ENCODE peak calls at places on chromosomes 11 and 22, in four cellular contexts. One of them, this sample, is unnamed.
A peak's percentile ranks its signal among the peaks of the same experiment; 100 is the strongest.

GRCh38 chr22:28718044-28718443 is 23.6 kb downstream of the CHEK2 start:
- DNase-seq in PC-3: no peak
- DNase-seq in HepG2: no peak
- DNase-seq in GM23338: no peak
- DNase-seq in this sample: no peak

GRCh38 chr11:1146311-1146864 is 11.4 kb upstream of the MUC5AC start:
- DNase-seq in PC-3: no peak
- DNase-seq in HepG2: no peak
- DNase-seq in GM23338: no peak
- DNase-seq in this sample: no peak

GRCh38 chr11:130066338-130066737 is 3.4 kb upstream of the APLP2 start:
- DNase-seq in PC-3: no peak
- DNase-seq in HepG2: no peak
- DNase-seq in GM23338: no peak
- DNase-seq in this sample: no peak

GRCh38 chr11:45266693-45267451 is 19.3 kb downstream of the SYT13 start:
- DNase-seq in PC-3: no peak
- DNase-seq in HepG2: peak; percentile 5
- DNase-seq in GM23338: peak; percentile 87
- DNase-seq in this sample: peak; percentile 27

GRCh38 chr11:74572349-74572748 is 20.0 kb upstream of the POLD3 start:
- DNase-seq in PC-3: peak; percentile 51
- DNase-seq in HepG2: no peak
- DNase-seq in GM23338: no peak
- DNase-seq in this sample: no peak

GRCh38 chr22:24068717-24069116 is 57.6 kb downstream of the CABIN1 start:
- DNase-seq in PC-3: no peak
- DNase-seq in HepG2: no peak
- DNase-seq in GM23338: no peak
- DNase-seq in this sample: no peak

GRCh38 chr11:19060629-19061028 is at the start of gene MRGPRX2:
- DNase-seq in PC-3: no peak
- DNase-seq in HepG2: no peak
- DNase-seq in GM23338: no peak
- DNase-seq in this sample: no peak

GRCh38 chr22:44956835-44957234 is 53.0 kb downstream of the PHF21B start:
- DNase-seq in PC-3: no peak
- DNase-seq in HepG2: no peak
- DNase-seq in GM23338: peak; percentile 49
- DNase-seq in this sample: no peak

GRCh38 chr22:43152355-43153071 is 1.2 kb downstream of the TSPO start:
- DNase-seq in PC-3: peak; percentile 68
- DNase-seq in HepG2: no peak
- DNase-seq in GM23338: no peak
- DNase-seq in this sample: peak; percentile 52

GRCh38 chr22:19179472-19180048 is 1.0 kb upstream of the SLC25A1 start:
- DNase-seq in PC-3: peak; percentile 69
- DNase-seq in HepG2: peak; percentile 66
- DNase-seq in GM23338: peak; percentile 89
- DNase-seq in this sample: peak; percentile 37

GRCh38 chr11:130487390-130488186 is 39.1 kb downstream of the ADAMTS15 start:
- DNase-seq in PC-3: no peak
- DNase-seq in HepG2: peak; percentile 39
- DNase-seq in GM23338: no peak
- DNase-seq in this sample: no peak

GRCh38 chr11:44625759-44626523 is 60.5 kb downstream of the CD82 start:
- DNase-seq in PC-3: no peak
- DNase-seq in HepG2: no peak
- DNase-seq in GM23338: no peak
- DNase-seq in this sample: peak; percentile 5

GRCh38 chr22:29475550-29475949 is 4.5 kb upstream of the NEFH start:
- DNase-seq in PC-3: no peak
- DNase-seq in HepG2: no peak
- DNase-seq in GM23338: no peak
- DNase-seq in this sample: peak; percentile 7

GRCh38 chr11:119389611-119390254 is 8.2 kb upstream of the USP2 start:
- DNase-seq in PC-3: peak; percentile 61
- DNase-seq in HepG2: no peak
- DNase-seq in GM23338: peak; percentile 87
- DNase-seq in this sample: peak; percentile 24

GRCh38 chr22:44535362-44536095 is 37.5 kb upstream of the RTL6 start:
- DNase-seq in PC-3: no peak
- DNase-seq in HepG2: no peak
- DNase-seq in GM23338: no peak
- DNase-seq in this sample: no peak

GRCh38 chr11:17161515-17161914 is 46.3 kb downstream of the PIK3C2A start:
- DNase-seq in PC-3: no peak
- DNase-seq in HepG2: no peak
- DNase-seq in GM23338: no peak
- DNase-seq in this sample: no peak

GRCh38 chr11:43358308-43358669 is 431 bp upstream of the TTC17 start:
- DNase-seq in PC-3: no peak
- DNase-seq in HepG2: no peak
- DNase-seq in GM23338: peak; percentile 6
- DNase-seq in this sample: no peak

GRCh38 chr22:46577361-46578249 is 40.2 kb upstream of the CELSR1 start:
- DNase-seq in PC-3: no peak
- DNase-seq in HepG2: no peak
- DNase-seq in GM23338: no peak
- DNase-seq in this sample: no peak

GRCh38 chr11:74437441-74437840 is 29.9 kb downstream of the KCNE3 start:
- DNase-seq in PC-3: peak; percentile 31
- DNase-seq in HepG2: no peak
- DNase-seq in GM23338: no peak
- DNase-seq in this sample: no peak

GRCh38 chr22:27125539-27125938 is 468.2 kb downstream of the MIAT start:
- DNase-seq in PC-3: no peak
- DNase-seq in HepG2: no peak
- DNase-seq in GM23338: no peak
- DNase-seq in this sample: no peak

GRCh38 chr11:87180743-87181142 is 143.0 kb downstream of the TMEM135 start:
- DNase-seq in PC-3: peak; percentile 23
- DNase-seq in HepG2: no peak
- DNase-seq in GM23338: no peak
- DNase-seq in this sample: no peak

GRCh38 chr11:67996622-67997459 is 7.1 kb downstream of the UNC93B1 start:
- DNase-seq in PC-3: peak; percentile 56
- DNase-seq in HepG2: no peak
- DNase-seq in GM23338: peak; percentile 95
- DNase-seq in this sample: peak; percentile 45

GRCh38 chr11:59729884-59730283 is 16.2 kb upstream of the OR10V1 start:
- DNase-seq in PC-3: no peak
- DNase-seq in HepG2: no peak
- DNase-seq in GM23338: no peak
- DNase-seq in this sample: no peak

GRCh38 chr11:1876361-1877063 is 15.2 kb downstream of the PRR33 start:
- DNase-seq in PC-3: peak; percentile 46
- DNase-seq in HepG2: peak; percentile 27
- DNase-seq in GM23338: peak; percentile 74
- DNase-seq in this sample: no peak

GRCh38 chr22:20256562-20257473 is 11.3 kb downstream of the RTN4R start:
- DNase-seq in PC-3: no peak
- DNase-seq in HepG2: no peak
- DNase-seq in GM23338: no peak
- DNase-seq in this sample: no peak

GRCh38 chr11:119340335-119341221 is at the start of gene C1QTNF5:
- DNase-seq in PC-3: no peak
- DNase-seq in HepG2: no peak
- DNase-seq in GM23338: peak; percentile 68
- DNase-seq in this sample: no peak

GRCh38 chr11:67056640-67057409 is at the start of gene RHOD:
- DNase-seq in PC-3: peak; percentile 68
- DNase-seq in HepG2: no peak
- DNase-seq in GM23338: peak; percentile 90
- DNase-seq in this sample: no peak

GRCh38 chr11:46917109-46918086 is 952 bp downstream of the LRP4 start:
- DNase-seq in PC-3: no peak
- DNase-seq in HepG2: peak; percentile 54
- DNase-seq in GM23338: peak; percentile 52
- DNase-seq in this sample: no peak

GRCh38 chr11:46918087-46918751 is at the start of gene LRP4:
- DNase-seq in PC-3: no peak
- DNase-seq in HepG2: no peak
- DNase-seq in GM23338: peak; percentile 73
- DNase-seq in this sample: peak; percentile 51

GRCh38 chr11:46914910-46915309 is 3.4 kb downstream of the LRP4 start:
- DNase-seq in PC-3: no peak
- DNase-seq in HepG2: no peak
- DNase-seq in GM23338: no peak
- DNase-seq in this sample: no peak

GRCh38 chr11:46916251-46916650 is 2.1 kb downstream of the LRP4 start:
- DNase-seq in PC-3: no peak
- DNase-seq in HepG2: no peak
- DNase-seq in GM23338: no peak
- DNase-seq in this sample: no peak

DNA sequence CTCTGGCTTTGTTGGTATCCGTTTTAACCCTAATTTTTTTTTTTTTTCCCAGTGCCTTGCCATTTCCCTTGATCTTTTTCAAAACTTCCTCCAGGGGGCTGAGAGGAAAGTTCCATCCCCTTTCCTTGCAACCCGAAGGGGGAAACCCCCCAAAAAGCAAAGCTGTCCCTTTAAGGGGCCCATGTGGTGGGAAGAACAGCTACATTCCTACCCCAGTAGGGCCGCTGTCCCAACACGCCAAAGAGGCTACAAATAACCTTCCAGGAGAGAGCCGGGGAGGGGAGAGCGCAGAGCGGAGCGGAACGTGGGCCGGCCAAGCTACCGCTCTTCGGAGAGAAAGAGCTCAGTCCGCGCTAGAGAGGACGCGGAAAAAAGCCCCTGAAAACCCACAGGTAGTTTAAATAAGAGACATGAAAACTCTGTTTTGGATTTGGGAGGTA is 1.7 kb downstream of the LRP4 start:
- DNase-seq in PC-3: no peak
- DNase-seq in HepG2: peak; percentile 55
- DNase-seq in GM23338: peak; percentile 89
- DNase-seq in this sample: no peak
- TF ChIP-seq EZH2 in PC-3: no peak
- TF ChIP-seq EZH2 in HepG2: no peak
- TF ChIP-seq EZH2 in GM23338: peak; percentile 40
- TF ChIP-seq EZH2 in this sample: peak; percentile 5

DNA sequence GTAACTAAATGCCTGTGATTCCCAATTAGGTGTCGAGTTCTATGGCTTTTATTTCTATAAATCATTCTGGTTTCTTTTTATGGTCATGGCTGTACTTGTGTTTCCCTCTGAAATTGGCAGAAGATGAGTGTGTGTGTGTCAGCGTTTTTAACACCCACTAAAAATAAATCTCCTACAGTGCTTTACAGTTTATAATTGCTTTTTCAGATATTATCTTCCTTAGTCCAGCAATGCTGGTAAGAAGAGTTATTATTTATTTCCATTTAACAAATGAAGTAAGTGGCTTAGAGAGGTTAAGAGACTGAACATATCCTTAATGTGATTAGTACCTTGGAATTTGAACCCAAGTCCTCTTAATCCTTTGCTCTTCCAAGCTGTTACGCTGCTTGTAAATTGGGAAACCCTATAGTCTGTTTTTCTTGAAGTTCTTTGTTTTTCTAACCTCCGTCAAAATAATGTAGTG is 125.2 kb downstream of the TEAD1 start:
- DNase-seq in PC-3: no peak
- DNase-seq in HepG2: no peak
- DNase-seq in GM23338: no peak
- DNase-seq in this sample: no peak
- H3K4me1 ChIP-seq in PC-3: peaks cover 60% of the 10 kb centered on the region
- H3K4me1 ChIP-seq in HepG2: peaks cover 68% of the 10 kb centered on the region
- H3K4me1 ChIP-seq in GM23338: peaks cover 63% of the 10 kb centered on the region
- H3K4me1 ChIP-seq in this sample: no peaks in the 10 kb centered on the region

GRCh38 chr11:62665075-62665629 is at the start of the genes C11orf98 and CSKMT:
- DNase-seq in PC-3: peak; percentile 98
- DNase-seq in HepG2: peak; percentile 85
- DNase-seq in GM23338: peak; percentile 96
- DNase-seq in this sample: peak; percentile 98
- TF ChIP-seq EZH2 in PC-3: no peak
- TF ChIP-seq EZH2 in HepG2: no peak
- TF ChIP-seq EZH2 in GM23338: no peak
- TF ChIP-seq EZH2 in this sample: no peak

GRCh38 chr11:86041975-86042378 is 26.9 kb downstream of the PICALM start:
- DNase-seq in PC-3: peak; percentile 92
- DNase-seq in HepG2: peak; percentile 77
- DNase-seq in GM23338: peak; percentile 95
- DNase-seq in this sample: peak; percentile 49
- H3K4me1 ChIP-seq in PC-3: peaks cover 3% of the 10 kb centered on the region
- H3K4me1 ChIP-seq in HepG2: peaks cover 24% of the 10 kb centered on the region
- H3K4me1 ChIP-seq in GM23338: peaks cover 12% of the 10 kb centered on the region
- H3K4me1 ChIP-seq in this sample: no peaks in the 10 kb centered on the region

DNA sequence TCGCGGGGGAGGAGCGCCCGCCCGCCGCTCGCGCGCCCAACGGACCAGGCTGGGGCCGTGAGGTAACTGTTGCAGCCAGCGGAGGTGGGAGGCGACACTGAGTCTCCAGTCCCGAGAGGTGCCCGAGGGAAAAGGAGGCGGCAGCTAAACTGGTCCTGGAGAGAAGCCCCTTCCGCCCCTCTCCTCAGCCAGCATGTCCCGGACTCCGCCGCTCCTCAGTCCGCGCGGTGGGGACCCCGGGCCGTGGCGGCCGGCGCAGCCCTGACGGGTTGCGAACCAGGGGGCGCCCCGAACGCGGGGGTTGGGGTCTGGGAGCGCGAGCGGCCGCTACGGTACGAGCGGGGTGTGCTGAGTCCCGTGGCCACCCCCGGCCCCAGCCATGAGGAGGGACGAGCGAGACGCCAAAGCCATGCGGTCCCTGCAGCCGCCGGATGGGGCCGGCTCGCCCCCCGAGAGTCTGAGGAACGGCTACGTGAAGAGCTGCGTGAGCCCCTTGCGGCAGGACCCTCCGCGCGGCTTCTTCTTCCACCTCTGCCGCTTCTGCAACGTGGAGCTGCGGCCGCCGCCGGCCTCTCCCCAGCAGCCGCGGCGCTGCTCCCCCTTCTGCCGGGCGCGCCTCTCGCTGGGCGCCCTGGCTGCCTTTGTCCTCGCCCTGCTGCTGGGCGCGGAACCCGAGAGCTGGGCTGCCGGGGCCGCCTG is at the start of gene PDE3B:
- DNase-seq in PC-3: peak; percentile 27
- DNase-seq in HepG2: peak; percentile 83
- DNase-seq in GM23338: peak; percentile 91
- DNase-seq in this sample: peak; percentile 74
- TF ChIP-seq EZH2 in PC-3: no peak
- TF ChIP-seq EZH2 in HepG2: no peak
- TF ChIP-seq EZH2 in GM23338: peak; percentile 11
- TF ChIP-seq EZH2 in this sample: no peak

GRCh38 chr22:35746946-35747703 is 29.5 kb downstream of the APOL5 start:
- DNase-seq in PC-3: no peak
- DNase-seq in HepG2: no peak
- DNase-seq in GM23338: no peak
- DNase-seq in this sample: no peak

GRCh38 chr22:35749808-35750207 is 32.1 kb downstream of the APOL5 start:
- DNase-seq in PC-3: no peak
- DNase-seq in HepG2: no peak
- DNase-seq in GM23338: no peak
- DNase-seq in this sample: no peak

GRCh38 chr22:35743466-35743865 is 25.8 kb downstream of the APOL5 start:
- DNase-seq in PC-3: no peak
- DNase-seq in HepG2: no peak
- DNase-seq in GM23338: peak; percentile 37
- DNase-seq in this sample: no peak

GRCh38 chr22:35742342-35743100 is 24.8 kb downstream of the APOL5 start:
- DNase-seq in PC-3: peak; percentile 63
- DNase-seq in HepG2: no peak
- DNase-seq in GM23338: no peak
- DNase-seq in this sample: no peak

GRCh38 chr22:35746248-35746647 is 28.6 kb downstream of the APOL5 start:
- DNase-seq in PC-3: no peak
- DNase-seq in HepG2: no peak
- DNase-seq in GM23338: no peak
- DNase-seq in this sample: no peak
- H3K4me1 ChIP-seq in PC-3: peaks cover 22% of the 10 kb centered on the region
- H3K4me1 ChIP-seq in HepG2: peaks cover 5% of the 10 kb centered on the region
- H3K4me1 ChIP-seq in GM23338: peaks cover 59% of the 10 kb centered on the region
- H3K4me1 ChIP-seq in this sample: no peaks in the 10 kb centered on the region

This sample was measured in DND-41.